ENCODE peak calls at places on chromosome 16, in eight cellular contexts. Y, X, N, Q, T, M, O and L are unnamed samples.

GRCh38 chr16:70750893-70751467 is 50.0 kb downstream of the VAC14 start:
- DNase-seq in O (peak), Y (no peak), Q (no peak), N (no peak), X (no peak), T (peak), M (no peak), L (no peak)

GRCh38 chr16:11207646-11208045 is 48.4 kb downstream of the SOCS1 start:
- DNase-seq in Q (no peak), M (no peak), T (no peak), N (no peak), O (no peak), Y (peak), X (no peak), L (no peak)

GRCh38 chr16:11016993-11017392 is 72.6 kb downstream of the CLEC16A start:
- DNase-seq in Y (peak), O (peak), T (peak), N (no peak), X (no peak), Q (no peak), M (no peak), L (peak)

GRCh38 chr16:87297918-87298631 is 19.1 kb downstream of the C16orf95 start:
- DNase-seq in M (no peak), Q (no peak), T (peak), N (peak), Y (peak), O (no peak), X (no peak), L (no peak)

GRCh38 chr16:78235168-78235800 is 135.8 kb downstream of the WWOX start:
- DNase-seq in Y (peak), N (peak), X (peak), T (peak), M (peak), O (peak), Q (no peak), L (peak)

GRCh38 chr16:48409839-48410610 is 24.8 kb upstream of the SIAH1 start:
- DNase-seq in O (no peak), Q (no peak), Y (no peak), M (no peak), X (no peak), T (peak), N (no peak), L (no peak)

GRCh38 chr16:85863384-85863774 is 35.6 kb upstream of the IRF8 start:
- DNase-seq in Q (no peak), N (no peak), Y (no peak), T (no peak), X (no peak), M (peak), O (no peak), L (no peak)

GRCh38 chr16:15576960-15577958 is 65.7 kb downstream of the MARF1 start:
- DNase-seq in T (no peak), O (no peak), X (no peak), Q (peak), N (no peak), M (no peak), Y (no peak), L (peak)

GRCh38 chr16:2032285-2033056 is 5.8 kb downstream of the NHERF2 start:
- DNase-seq in O (peak), T (no peak), N (no peak), Y (no peak), M (no peak), X (no peak), Q (no peak), L (no peak)

GRCh38 chr16:17389392-17389791 is 81.4 kb downstream of the XYLT1 start:
- DNase-seq in Q (no peak), O (no peak), X (no peak), M (no peak), N (no peak), Y (no peak), T (peak), L (no peak)

GRCh38 chr16:1158456-1159324 is 5.8 kb downstream of the CACNA1H start:
- DNase-seq in X (peak), N (no peak), Y (peak), M (no peak), Q (no peak), T (no peak), O (peak), L (peak)

GRCh38 chr16:51877686-51878085 is 669.3 kb downstream of the TOX3 start:
- DNase-seq in T (no peak), O (no peak), M (no peak), N (no peak), Y (no peak), Q (no peak), X (no peak), L (no peak)

GRCh38 chr16:67529639-67530012 is 997 bp downstream of the RIPOR1 start:
- DNase-seq in N (no peak), Y (no peak), M (no peak), T (no peak), Q (no peak), O (no peak), X (no peak), L (peak)

GRCh38 chr16:64545769-64546168 is 576.1 kb downstream of the CDH11 start:
- DNase-seq in Q (no peak), X (no peak), Y (no peak), N (no peak), O (no peak), T (no peak), M (no peak), L (peak)

GRCh38 chr16:57349212-57350031 is 9.2 kb upstream of the CCL22 start:
- DNase-seq in Q (no peak), N (no peak), T (no peak), X (no peak), Y (peak), M (no peak), O (no peak), L (peak)

GRCh38 chr16:50685456-50686058 is 4.4 kb upstream of the SNX20 start:
- DNase-seq in X (no peak), T (no peak), M (no peak), O (no peak), Y (no peak), Q (no peak), N (no peak), L (no peak)

GRCh38 chr16:85579199-85579598 is 33.9 kb upstream of the GSE1 start:
- DNase-seq in X (no peak), N (no peak), M (no peak), Y (no peak), Q (no peak), T (no peak), O (no peak), L (no peak)

GRCh38 chr16:59573528-59574271 is 839.6 kb upstream of the GOT2 start:
- DNase-seq in T (peak), M (no peak), X (no peak), Y (no peak), Q (no peak), O (no peak), N (no peak), L (no peak)

GRCh38 chr16:9870962-9871361 is 311.3 kb downstream of the GRIN2A start:
- DNase-seq in N (no peak), M (no peak), Y (no peak), X (no peak), Q (no peak), T (no peak), O (no peak), L (no peak)

GRCh38 chr16:88883946-88884345 is 17.5 kb upstream of the PABPN1L start:
- DNase-seq in T (no peak), M (no peak), X (no peak), N (no peak), Q (no peak), Y (no peak), O (no peak), L (peak)

GRCh38 chr16:27748868-27749546 is 199.1 kb downstream of the KATNIP start:
- DNase-seq in T (peak), Q (peak), Y (peak), O (peak), N (peak), X (no peak), M (no peak), L (peak)

GRCh38 chr16:80006175-80006895 is 405.8 kb upstream of the MAF start:
- DNase-seq in N (no peak), Q (no peak), Y (no peak), M (no peak), X (no peak), O (peak), T (no peak), L (no peak)

GRCh38 chr16:29915590-29916247 is 10.3 kb downstream of the KCTD13 start:
- DNase-seq in Q (no peak), T (no peak), X (no peak), Y (no peak), O (no peak), N (no peak), M (peak), L (no peak)

GRCh38 chr16:47064775-47065174 is 79.0 kb downstream of the NETO2 start:
- DNase-seq in Q (no peak), O (no peak), X (no peak), M (no peak), Y (no peak), N (no peak), T (no peak), L (no peak)

GRCh38 chr16:66621973-66622372 is 17.5 kb downstream of the CMTM3 start:
- DNase-seq in M (no peak), N (no peak), Q (no peak), X (no peak), T (no peak), Y (no peak), O (no peak), L (no peak)

GRCh38 chr16:67429799-67430503 is 970 bp upstream of the HSD11B2 start:
- DNase-seq in Q (no peak), Y (no peak), O (no peak), M (no peak), X (no peak), N (no peak), T (no peak), L (no peak)

GRCh38 chr16:24900230-24900629 is 54.5 kb downstream of the SLC5A11 start:
- DNase-seq in T (no peak), O (no peak), N (no peak), Q (no peak), M (no peak), Y (no peak), X (no peak), L (no peak)

GRCh38 chr16:5884996-5885395 is 787.4 kb upstream of the EEF2KMT start:
- DNase-seq in O (no peak), M (no peak), T (no peak), Q (no peak), X (no peak), N (no peak), Y (no peak), L (no peak)

GRCh38 chr16:79519448-79519847 is 81.1 kb downstream of the MAF start:
- DNase-seq in Q (peak), M (no peak), N (no peak), X (no peak), Y (peak), O (peak), T (no peak), L (no peak)

GRCh38 chr16:8641671-8642070 is 20.2 kb downstream of the METTL22 start:
- DNase-seq in N (no peak), M (no peak), X (no peak), Q (no peak), Y (no peak), O (no peak), T (no peak), L (no peak)

GRCh38 chr16:89770367-89770766 is 46.1 kb downstream of the FANCA start:
- DNase-seq in N (no peak), X (no peak), O (no peak), Y (no peak), Q (no peak), M (no peak), T (no peak), L (no peak)

GRCh38 chr16:86212706-86213426 is 297.5 kb upstream of the FOXF1 start:
- DNase-seq in N (no peak), M (no peak), O (no peak), T (no peak), X (no peak), Y (no peak), Q (no peak), L (no peak)

GRCh38 chr16:26442333-26442732 is 624.4 kb upstream of the C16orf82 start:
- DNase-seq in X (no peak), T (no peak), Y (no peak), O (no peak), N (no peak), M (no peak), Q (no peak), L (no peak)

GRCh38 chr16:86982912-86983311 is 334.3 kb downstream of the C16orf95 start:
- DNase-seq in Q (no peak), T (no peak), N (no peak), O (no peak), X (no peak), Y (no peak), M (no peak), L (no peak)

GRCh38 chr16:68291227-68291626 is 19.5 kb downstream of the SLC7A6OS start:
- DNase-seq in Y (no peak), O (no peak), Q (no peak), N (no peak), X (no peak), T (no peak), M (no peak), L (no peak)

GRCh38 chr16:80806957-80807356 is 2.6 kb upstream of the CDYL2 start:
- DNase-seq in Q (no peak), Y (peak), T (peak), X (no peak), M (peak), N (no peak), O (no peak), L (no peak)

GRCh38 chr16:85720319-85720637 is 30.6 kb downstream of the C16orf74 start:
- DNase-seq in X (no peak), O (peak), Q (no peak), Y (no peak), N (no peak), M (no peak), T (no peak), L (no peak)